ENCODE peak calls at places on chromosome 16, in five cellular contexts. V is activated CD4-positive, alpha-beta T cell treated with anti-CD3 and anti-CD28 coated beads, Interleukin-2, amount 10 ng/mL, durations not matched to agents 7 days and 5 days; A is stimulated activated effector memory CD8-positive, alpha-beta T cell treated with anti-CD3 and anti-CD28 coated beads, Interleukin-12 subunit alpha, Interleukin-12 subunit beta, amount 100 ng/mL, for 72 hours; E is AG04450; S is left ventricle myocardium inferior. O is an unnamed sample.

GRCh38 chr16:17470871-17471744 is at the start of gene XYLT1:
- DNase-seq in V (peak; percentile 62), A (no peak), E (peak; percentile 45), S (peak; percentile 51), O (peak; percentile 40)

GRCh38 chr16:19861069-19861468 is 23.6 kb downstream of the GPRC5B start:
- DNase-seq in V (no peak), A (no peak), E (no peak), S (no peak), O (no peak)

GRCh38 chr16:19808061-19808621 is 76.5 kb downstream of the GPRC5B start:
- DNase-seq in V (no peak), A (no peak), E (no peak), S (no peak), O (peak; percentile 37)

GRCh38 chr16:70481929-70482536 is 27.6 kb downstream of the FCSK start:
- DNase-seq in V (no peak), A (no peak), E (no peak), S (no peak), O (no peak)

GRCh38 chr16:85554791-85555548 is 58.2 kb upstream of the GSE1 start:
- DNase-seq in V (peak; percentile 68), A (peak; percentile 44), E (no peak), S (peak; percentile 64), O (peak; percentile 72)

GRCh38 chr16:74738816-74739215 is 35.8 kb downstream of the FA2H start:
- DNase-seq in V (no peak), A (no peak), E (no peak), S (no peak), O (peak; percentile 14)

GRCh38 chr16:80693553-80693952 is 110.8 kb downstream of the CDYL2 start:
- DNase-seq in V (no peak), A (no peak), E (no peak), S (no peak), O (no peak)

GRCh38 chr16:75250089-75250808 is 1.2 kb downstream of the BCAR1 start:
- DNase-seq in V (no peak), A (no peak), E (no peak), S (peak; percentile 63), O (no peak)

GRCh38 chr16:10870137-10870776 is 6.7 kb upstream of the CIITA start:
- DNase-seq in V (peak; percentile 23), A (no peak), E (no peak), S (no peak), O (no peak)

GRCh38 chr16:65576139-65576538 is 454.3 kb upstream of the CDH11 start:
- DNase-seq in V (no peak), A (no peak), E (no peak), S (no peak), O (no peak)

GRCh38 chr16:69711115-69711740 is 15.1 kb downstream of the NQO1 start:
- DNase-seq in V (no peak), A (no peak), E (peak; percentile 56), S (no peak), O (no peak)

GRCh38 chr16:77822656-77823055 is 34.3 kb downstream of the VAT1L start:
- DNase-seq in V (no peak), A (no peak), E (no peak), S (no peak), O (no peak)

GRCh38 chr16:2838928-2839327 is 8.8 kb downstream of the ZG16B start:
- DNase-seq in V (peak; percentile 54), A (peak; percentile 49), E (peak; percentile 65), S (peak; percentile 48), O (peak; percentile 80)

GRCh38 chr16:72468582-72468981 is 296.6 kb upstream of the PMFBP1 start:
- DNase-seq in V (no peak), A (no peak), E (no peak), S (no peak), O (no peak)

GRCh38 chr16:50371936-50372595 is 3.3 kb upstream of the BRD7 start:
- DNase-seq in V (no peak), A (no peak), E (no peak), S (no peak), O (peak; percentile 27)

GRCh38 chr16:24999856-25000447 is 15.2 kb downstream of the ARHGAP17 start:
- DNase-seq in V (no peak), A (no peak), E (no peak), S (no peak), O (no peak)

GRCh38 chr16:79286646-79287423 is 313.7 kb downstream of the MAF start:
- DNase-seq in V (peak; percentile 32), A (no peak), E (no peak), S (peak; percentile 51), O (peak; percentile 0)